ENCODE peak calls at places on chromosomes 1 and 21, in four cellular contexts. Q, Z, R and N are unnamed samples.
A peak's percentile ranks its signal among the peaks of the same experiment; 100 is the strongest.

GRCh38 chr1:53763911-53764310 is 24.9 kb upstream of the GLIS1 start:
- DNase-seq in R (no peak), Z (no peak), Q (no peak), N (no peak)

GRCh38 chr1:51214615-51215131 is 21.4 kb upstream of the RNF11 start:
- DNase-seq in Z (no peak), Q (no peak), R (no peak), N (no peak)

GRCh38 chr1:27403065-27403726 is 10.8 kb downstream of the GPR3 start:
- DNase-seq in R (no peak), Q (no peak), Z (no peak), N (no peak)

GRCh38 chr1:42177551-42177981 is 13.0 kb upstream of the GUCA2A start:
- DNase-seq in R (peak; percentile 72), Z (peak; percentile 44), Q (peak; percentile 63), N (peak; percentile 69)

GRCh38 chr1:42740756-42741580 is 932 bp upstream of the CLDN19 start:
- DNase-seq in R (no peak), Z (no peak), Q (no peak), N (no peak)

GRCh38 chr1:226988337-226988672 is 48.2 kb downstream of the COQ8A start:
- DNase-seq in Q (no peak), R (no peak), Z (peak; percentile 90), N (no peak)

GRCh38 chr1:76038306-76039004 is 36.1 kb upstream of the ST6GALNAC3 start:
- DNase-seq in Z (no peak), R (no peak), Q (no peak), N (no peak)

GRCh38 chr1:186985889-186986491 is 157.2 kb downstream of the PLA2G4A start:
- DNase-seq in R (peak; percentile 78), Q (peak; percentile 44), Z (peak; percentile 78), N (peak; percentile 71)

GRCh38 chr1:210298936-210299335 is 29.8 kb upstream of the HHAT start:
- DNase-seq in R (no peak), Q (no peak), Z (no peak), N (no peak)

GRCh38 chr21:38221594-38221993 is 35.2 kb upstream of the KCNJ15 start:
- DNase-seq in Q (no peak), Z (no peak), R (no peak), N (no peak)

GRCh38 chr1:204889681-204890373 is 19.2 kb downstream of the NFASC start:
- DNase-seq in R (peak; percentile 60), Z (no peak), Q (no peak), N (no peak)

GRCh38 chr1:31266547-31266946 is 26.9 kb upstream of the NKAIN1 start:
- DNase-seq in R (no peak), Z (no peak), Q (no peak), N (no peak)

GRCh38 chr1:53913352-53914043 is 19.5 kb downstream of the DIO1 start:
- DNase-seq in Z (peak; percentile 21), R (no peak), Q (no peak), N (no peak)

GRCh38 chr1:26733982-26734381 is 38.2 kb downstream of the ARID1A start:
- DNase-seq in Q (no peak), R (no peak), Z (no peak), N (no peak)

GRCh38 chr1:229027622-229028182 is 243.2 kb upstream of the RAB4A start:
- DNase-seq in Q (peak; percentile 33), R (no peak), Z (no peak), N (no peak)

GRCh38 chr1:96538883-96539282 is 182.7 kb upstream of the PTBP2 start:
- DNase-seq in Q (no peak), R (no peak), Z (peak; percentile 43), N (no peak)

GRCh38 chr1:199954701-199955100 is 72.8 kb upstream of the NR5A2 start:
- DNase-seq in Z (peak; percentile 31), R (no peak), Q (no peak), N (no peak)

GRCh38 chr21:35575280-35575915 is 484.9 kb downstream of the SETD4 start:
- DNase-seq in R (no peak), Z (no peak), Q (no peak), N (no peak)

GRCh38 chr1:153697191-153697872 is 18.8 kb downstream of the NPR1 start:
- DNase-seq in Z (no peak), R (no peak), Q (no peak), N (no peak)

GRCh38 chr21:44990921-44991320 is 51.1 kb downstream of the SLX9 start:
- DNase-seq in Q (no peak), Z (no peak), R (no peak), N (no peak)

GRCh38 chr1:21069549-21069948 is 107.1 kb downstream of the EIF4G3 start:
- DNase-seq in Z (no peak), Q (no peak), R (no peak), N (no peak)

GRCh38 chr1:9716404-9717192 is 65.1 kb downstream of the PIK3CD start:
- DNase-seq in Z (no peak), Q (no peak), R (no peak), N (no peak)